ENCODE peak calls at places on chromosomes 6 and 20, in four cellular contexts. One of them, this sample, is unnamed.

GRCh38 chr6:110527516-110527915 is 51.1 kb upstream of the SLC22A16 start:
- DNase-seq in nephron progenitor cell: no peak
- DNase-seq in Right ventricle myocardium superior: no peak
- DNase-seq in NAMALWA: no peak
- DNase-seq in this sample: no peak

GRCh38 chr6:24831771-24832718 is 33.3 kb upstream of the ARMH2 start:
- DNase-seq in nephron progenitor cell: no peak
- DNase-seq in Right ventricle myocardium superior: no peak
- DNase-seq in NAMALWA: no peak
- DNase-seq in this sample: no peak

GRCh38 chr6:143999406-143999805 is 8.7 kb downstream of the PLAGL1 start:
- DNase-seq in nephron progenitor cell: no peak
- DNase-seq in Right ventricle myocardium superior: no peak
- DNase-seq in NAMALWA: no peak
- DNase-seq in this sample: no peak

GRCh38 chr20:54293526-54293925 is 85.6 kb downstream of the PFDN4 start:
- DNase-seq in nephron progenitor cell: no peak
- DNase-seq in Right ventricle myocardium superior: no peak
- DNase-seq in NAMALWA: no peak
- DNase-seq in this sample: no peak

GRCh38 chr6:7546832-7547714 is 5.6 kb downstream of the DSP start:
- DNase-seq in nephron progenitor cell: no peak
- DNase-seq in Right ventricle myocardium superior: no peak
- DNase-seq in NAMALWA: no peak
- DNase-seq in this sample: no peak

GRCh38 chr20:9508696-9509178 is 5.7 kb upstream of the LAMP5 start:
- DNase-seq in nephron progenitor cell: peak; percentile 13
- DNase-seq in Right ventricle myocardium superior: no peak
- DNase-seq in NAMALWA: no peak
- DNase-seq in this sample: no peak

GRCh38 chr6:6569043-6569442 is 19.5 kb upstream of the LY86 start:
- DNase-seq in nephron progenitor cell: no peak
- DNase-seq in Right ventricle myocardium superior: no peak
- DNase-seq in NAMALWA: no peak
- DNase-seq in this sample: no peak

GRCh38 chr6:115838763-115839401 is 221.8 kb downstream of the FRK start:
- DNase-seq in nephron progenitor cell: peak; percentile 15
- DNase-seq in Right ventricle myocardium superior: no peak
- DNase-seq in NAMALWA: peak; percentile 55
- DNase-seq in this sample: peak; percentile 18

GRCh38 chr6:150596439-150596838 is 3.2 kb upstream of the PLEKHG1 start:
- DNase-seq in nephron progenitor cell: no peak
- DNase-seq in Right ventricle myocardium superior: no peak
- DNase-seq in NAMALWA: no peak
- DNase-seq in this sample: no peak

GRCh38 chr20:1346322-1346969 is 17.5 kb upstream of the SDCBP2 start:
- DNase-seq in nephron progenitor cell: no peak
- DNase-seq in Right ventricle myocardium superior: no peak
- DNase-seq in NAMALWA: no peak
- DNase-seq in this sample: no peak

GRCh38 chr6:151014404-151015150 is 149.1 kb downstream of the MTHFD1L start:
- DNase-seq in nephron progenitor cell: peak; percentile 75
- DNase-seq in Right ventricle myocardium superior: peak; percentile 74
- DNase-seq in NAMALWA: peak; percentile 74
- DNase-seq in this sample: peak; percentile 82

GRCh38 chr6:131813991-131814390 is 6.2 kb downstream of the ENPP1 start:
- DNase-seq in nephron progenitor cell: no peak
- DNase-seq in Right ventricle myocardium superior: no peak
- DNase-seq in NAMALWA: no peak
- DNase-seq in this sample: no peak

GRCh38 chr6:372336-372911 is 19.1 kb upstream of the IRF4 start:
- DNase-seq in nephron progenitor cell: no peak
- DNase-seq in Right ventricle myocardium superior: peak; percentile 57
- DNase-seq in NAMALWA: peak; percentile 62
- DNase-seq in this sample: no peak

GRCh38 chr6:37131104-37131959 is 38.6 kb upstream of the PIM1 start:
- DNase-seq in nephron progenitor cell: peak; percentile 28
- DNase-seq in Right ventricle myocardium superior: peak; percentile 85
- DNase-seq in NAMALWA: no peak
- DNase-seq in this sample: no peak

This sample was measured in NCI-H748 treated with DMSO at 0.1 percent for 48 hours.